ENCODE peak calls at places on chromosomes 11 and 22, in nine cellular contexts. B, R, V, F, Z, E, L, N and S are unnamed samples.
A peak's percentile ranks its signal among the peaks of the same experiment; 100 is the strongest.

GRCh38 chr11:62193954-62194353 is 3.9 kb downstream of the SCGB1D1 start:
- DNase-seq in B (no peak), R (peak; percentile 54), V (no peak), F (no peak), Z (no peak), E (no peak), L (no peak), N (no peak), S (no peak)

GRCh38 chr11:27076121-27076589 is 35.5 kb downstream of the BBOX1 start:
- DNase-seq in B (no peak), R (peak; percentile 9), V (no peak), F (no peak), Z (no peak), E (peak; percentile 31), L (no peak), N (no peak), S (no peak)

GRCh38 chr22:35376728-35377472 is 4.0 kb upstream of the HMOX1 start:
- DNase-seq in B (peak; percentile 97), R (peak; percentile 90), V (peak; percentile 87), F (peak; percentile 99), Z (peak; percentile 97), E (peak; percentile 93), L (peak; percentile 99), N (peak; percentile 95), S (peak; percentile 96)

GRCh38 chr22:50303515-50303847 is 4.0 kb downstream of the PLXNB2 start:
- DNase-seq in B (no peak), R (no peak), V (no peak), F (no peak), Z (no peak), E (no peak), L (no peak), N (no peak), S (no peak)

GRCh38 chr22:17941501-17942406 is 82.6 kb downstream of the MICAL3 start:
- DNase-seq in B (no peak), R (peak; percentile 36), V (no peak), F (no peak), Z (no peak), E (no peak), L (no peak), N (no peak), S (no peak)

GRCh38 chr22:43217285-43218030 is 30.5 kb upstream of the TTLL12 start:
- DNase-seq in B (no peak), R (no peak), V (no peak), F (no peak), Z (no peak), E (no peak), L (no peak), N (no peak), S (no peak)

GRCh38 chr11:102846292-102846691 is 2.9 kb upstream of the MMP3 start:
- DNase-seq in B (no peak), R (no peak), V (no peak), F (no peak), Z (no peak), E (no peak), L (peak; percentile 16), N (no peak), S (peak; percentile 27)

GRCh38 chr11:108775324-108775723 is 110.5 kb downstream of the DDX10 start:
- DNase-seq in B (no peak), R (no peak), V (no peak), F (no peak), Z (no peak), E (no peak), L (no peak), N (no peak), S (no peak)

GRCh38 chr11:122754553-122755322 is 83.6 kb upstream of the CRTAM start:
- DNase-seq in B (no peak), R (peak; percentile 41), V (no peak), F (no peak), Z (no peak), E (no peak), L (no peak), N (no peak), S (no peak)

GRCh38 chr11:72116019-72116755 is 3.7 kb upstream of the ANAPC15 start:
- DNase-seq in B (no peak), R (no peak), V (no peak), F (no peak), Z (no peak), E (no peak), L (no peak), N (no peak), S (no peak)

GRCh38 chr11:118051611-118052461 is 25.0 kb upstream of the TMPRSS4 start:
- DNase-seq in B (no peak), R (no peak), V (no peak), F (no peak), Z (no peak), E (no peak), L (no peak), N (no peak), S (no peak)

GRCh38 chr11:12769834-12770345 is 95.7 kb downstream of the TEAD1 start:
- DNase-seq in B (peak; percentile 15), R (no peak), V (no peak), F (peak; percentile 89), Z (no peak), E (no peak), L (peak; percentile 75), N (no peak), S (peak; percentile 77)

GRCh38 chr22:24728790-24729637 is 45.5 kb downstream of the PIWIL3 start:
- DNase-seq in B (peak; percentile 44), R (peak; percentile 40), V (no peak), F (peak; percentile 89), Z (no peak), E (no peak), L (peak; percentile 74), N (peak; percentile 22), S (no peak)

DNA sequence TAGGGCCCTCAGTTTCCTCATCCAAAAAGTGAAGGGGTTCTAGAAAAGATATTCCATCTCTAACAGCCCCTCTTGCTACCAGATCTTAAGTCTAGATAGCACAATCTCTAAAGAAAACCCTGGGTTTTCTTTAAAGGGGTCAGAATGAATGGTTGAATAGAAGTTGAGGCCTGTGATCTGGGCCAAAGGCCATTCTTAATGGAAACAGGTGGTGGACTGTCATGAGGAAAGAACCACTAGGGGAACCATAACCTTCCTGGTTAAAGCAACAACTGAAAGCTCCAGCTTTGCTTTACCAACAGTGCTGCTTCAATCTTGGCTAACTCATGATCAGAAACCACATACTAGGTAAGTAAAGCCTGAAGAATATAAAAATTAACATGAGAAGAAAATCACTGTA is 1.8 kb downstream of the CELF1 start:
- DNase-seq in B (no peak), R (peak; percentile 35), V (no peak), F (no peak), Z (no peak), E (no peak), L (peak; percentile 48), N (no peak), S (peak; percentile 28)
- TF ChIP-seq CTCF in B (peak; percentile 59), R (peak; percentile 38), V (peak; percentile 33), F (peak; percentile 40), Z (peak; percentile 33), E (peak; percentile 40), L (peak; percentile 32), N (no peak), S (peak; percentile 70)

DNA sequence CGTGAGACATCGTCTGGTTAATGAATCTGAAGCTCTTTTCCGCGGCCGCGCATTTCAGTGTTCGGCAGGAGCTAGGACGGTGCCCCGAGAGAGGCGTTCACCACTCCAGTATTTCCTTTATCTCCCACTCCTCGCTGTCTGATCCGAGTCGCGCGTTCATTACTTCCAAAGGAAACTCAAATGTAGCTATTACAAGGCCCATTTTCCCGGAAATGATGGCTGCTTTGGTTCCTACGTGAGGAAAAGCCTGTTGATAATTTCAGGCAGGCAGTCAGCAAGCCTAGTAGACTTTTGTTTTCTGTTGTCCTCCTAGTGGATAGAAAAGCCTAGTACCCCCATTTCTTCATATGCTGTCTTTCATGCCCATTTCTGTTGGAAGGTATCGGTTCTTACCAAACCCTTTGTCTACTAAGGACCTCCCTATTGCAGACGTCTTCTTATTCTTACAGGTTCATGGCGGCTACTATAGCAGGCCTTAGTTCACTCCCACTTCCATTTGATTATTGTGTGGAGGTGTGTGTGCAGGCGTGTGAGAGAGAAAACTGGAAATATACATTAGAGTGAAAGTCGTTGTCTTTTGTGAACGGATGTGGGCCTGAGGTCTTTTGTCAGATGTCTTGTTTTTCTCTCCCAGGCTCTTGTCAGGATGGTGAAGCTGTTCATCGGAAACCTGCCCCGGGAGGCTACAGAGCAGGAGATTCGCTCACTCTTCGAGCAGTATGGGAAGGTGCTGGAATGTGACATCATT is 737 bp downstream of the RBM4 start:
- DNase-seq in B (no peak), R (peak; percentile 56), V (no peak), F (peak; percentile 60), Z (no peak), E (peak; percentile 7), L (peak; percentile 42), N (no peak), S (peak; percentile 51)
- TF ChIP-seq CTCF in B (no peak), R (peak; percentile 15), V (peak; percentile 11), F (no peak), Z (no peak), E (no peak), L (peak; percentile 21), N (no peak), S (peak; percentile 54)

GRCh38 chr11:22780914-22781593 is 48.5 kb downstream of the SVIP start:
- DNase-seq in B (no peak), R (no peak), V (no peak), F (no peak), Z (no peak), E (no peak), L (no peak), N (no peak), S (no peak)

GRCh38 chr11:22774716-22775115 is 54.9 kb downstream of the SVIP start:
- DNase-seq in B (no peak), R (no peak), V (no peak), F (no peak), Z (no peak), E (no peak), L (no peak), N (no peak), S (no peak)

GRCh38 chr11:22778642-22779041 is 51.0 kb downstream of the SVIP start:
- DNase-seq in B (no peak), R (no peak), V (no peak), F (no peak), Z (no peak), E (no peak), L (no peak), N (no peak), S (no peak)

GRCh38 chr11:22775248-22775647 is 54.4 kb downstream of the SVIP start:
- DNase-seq in B (no peak), R (no peak), V (no peak), F (no peak), Z (no peak), E (no peak), L (no peak), N (no peak), S (no peak)

GRCh38 chr11:22779850-22780249 is 49.8 kb downstream of the SVIP start:
- DNase-seq in B (no peak), R (no peak), V (no peak), F (no peak), Z (no peak), E (no peak), L (no peak), N (no peak), S (no peak)
- TF ChIP-seq CTCF in B (no peak), R (no peak), V (no peak), F (no peak), Z (no peak), E (no peak), L (no peak), N (no peak), S (no peak)

DNA sequence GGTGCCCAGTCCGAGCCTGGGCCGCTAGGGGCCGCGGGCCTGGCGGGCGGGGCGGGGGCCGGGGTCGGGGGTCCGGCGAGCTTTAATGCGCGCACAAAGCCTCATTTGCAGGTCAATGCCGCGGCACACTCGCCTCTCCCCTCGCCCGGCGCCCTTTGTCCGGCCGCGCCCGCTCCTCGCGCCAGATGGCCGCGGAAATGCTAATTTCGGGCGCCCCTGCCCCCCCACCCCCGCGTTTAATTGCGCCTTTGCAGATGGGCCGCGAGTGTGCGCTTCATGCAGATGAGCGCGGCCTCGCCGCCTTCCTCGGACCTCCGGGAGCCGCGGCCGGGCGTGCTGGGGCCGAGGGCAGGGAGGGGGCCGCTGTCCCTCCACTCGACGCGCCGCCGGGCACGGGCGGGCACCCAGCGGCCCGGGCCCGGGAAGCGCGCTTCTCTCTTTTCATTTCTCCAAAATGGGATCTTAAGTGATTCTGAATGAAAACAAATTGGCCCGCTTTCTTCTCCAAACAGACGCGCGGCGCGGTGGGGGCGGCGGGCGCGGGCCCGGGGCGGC is 23.1 kb downstream of the CDKN1C start:
- DNase-seq in B (no peak), R (peak; percentile 34), V (peak; percentile 84), F (no peak), Z (no peak), E (no peak), L (no peak), N (no peak), S (no peak)
- TF ChIP-seq CTCF in B (no peak), R (no peak), V (no peak), F (no peak), Z (no peak), E (no peak), L (no peak), N (no peak), S (no peak)